ENCODE peak calls at places on chromosome 6, in six cellular contexts. One of them, this sample, is unnamed.

GRCh38 chr6:153045271-153045670 is 42.8 kb upstream of the MTRF1L start:
- DNase-seq in MM.1S: no peak
- DNase-seq in adipocyte: no peak
- DNase-seq in mesendoderm: no peak
- DNase-seq in brain microvascular endothelial cell: no peak
- DNase-seq in gastrocnemius medialis: no peak
- DNase-seq in this sample: no peak

GRCh38 chr6:39466664-39467063 is 144.2 kb upstream of the KCNK16 start:
- DNase-seq in adipocyte: no peak
- DNase-seq in brain microvascular endothelial cell: no peak
- DNase-seq in gastrocnemius medialis: no peak
- DNase-seq in mesendoderm: no peak
- DNase-seq in MM.1S: no peak
- DNase-seq in this sample: no peak

GRCh38 chr6:10465633-10466499 is 51.0 kb upstream of the TFAP2A start:
- DNase-seq in adipocyte: peak; percentile 55
- DNase-seq in MM.1S: peak; percentile 53
- DNase-seq in gastrocnemius medialis: no peak
- DNase-seq in brain microvascular endothelial cell: peak; percentile 56
- DNase-seq in mesendoderm: peak; percentile 83
- DNase-seq in this sample: peak; percentile 23

GRCh38 chr6:142482973-142483372 is 181.2 kb downstream of the ADGRG6 start:
- DNase-seq in adipocyte: peak; percentile 23
- DNase-seq in gastrocnemius medialis: no peak
- DNase-seq in MM.1S: no peak
- DNase-seq in brain microvascular endothelial cell: no peak
- DNase-seq in mesendoderm: no peak
- DNase-seq in this sample: no peak

GRCh38 chr6:878179-878578 is 185.2 kb upstream of the EXOC2 start:
- DNase-seq in gastrocnemius medialis: no peak
- DNase-seq in brain microvascular endothelial cell: no peak
- DNase-seq in mesendoderm: no peak
- DNase-seq in MM.1S: no peak
- DNase-seq in adipocyte: peak; percentile 5
- DNase-seq in this sample: no peak

GRCh38 chr6:78744144-78744543 is 123.2 kb upstream of the IRAK1BP1 start:
- DNase-seq in adipocyte: no peak
- DNase-seq in MM.1S: no peak
- DNase-seq in gastrocnemius medialis: no peak
- DNase-seq in brain microvascular endothelial cell: no peak
- DNase-seq in mesendoderm: no peak
- DNase-seq in this sample: no peak

GRCh38 chr6:42783177-42783875 is 1.5 kb downstream of the BICRAL start:
- DNase-seq in gastrocnemius medialis: peak; percentile 41
- DNase-seq in adipocyte: peak; percentile 83
- DNase-seq in brain microvascular endothelial cell: peak; percentile 34
- DNase-seq in mesendoderm: peak; percentile 66
- DNase-seq in MM.1S: peak; percentile 31
- DNase-seq in this sample: peak; percentile 84

GRCh38 chr6:52555531-52556228 is 21.2 kb downstream of the TRAM2 start:
- DNase-seq in brain microvascular endothelial cell: no peak
- DNase-seq in gastrocnemius medialis: no peak
- DNase-seq in mesendoderm: no peak
- DNase-seq in MM.1S: no peak
- DNase-seq in adipocyte: peak; percentile 62
- DNase-seq in this sample: no peak

GRCh38 chr6:57097596-57097995 is 7.6 kb downstream of the ZNF451 start:
- DNase-seq in MM.1S: no peak
- DNase-seq in adipocyte: peak; percentile 25
- DNase-seq in brain microvascular endothelial cell: peak; percentile 17
- DNase-seq in mesendoderm: no peak
- DNase-seq in gastrocnemius medialis: no peak
- DNase-seq in this sample: no peak

GRCh38 chr6:92716638-92717037 is 702.7 kb downstream of the EPHA7 start:
- DNase-seq in gastrocnemius medialis: no peak
- DNase-seq in adipocyte: no peak
- DNase-seq in mesendoderm: no peak
- DNase-seq in MM.1S: no peak
- DNase-seq in brain microvascular endothelial cell: no peak
- DNase-seq in this sample: no peak

GRCh38 chr6:69705954-69706353 is 90.9 kb downstream of the LMBRD1 start:
- DNase-seq in adipocyte: no peak
- DNase-seq in mesendoderm: peak; percentile 23
- DNase-seq in MM.1S: no peak
- DNase-seq in gastrocnemius medialis: no peak
- DNase-seq in brain microvascular endothelial cell: no peak
- DNase-seq in this sample: no peak

GRCh38 chr6:90790696-90791095 is 203.8 kb upstream of the MAP3K7 start:
- DNase-seq in brain microvascular endothelial cell: peak; percentile 4
- DNase-seq in adipocyte: peak; percentile 19
- DNase-seq in gastrocnemius medialis: no peak
- DNase-seq in MM.1S: no peak
- DNase-seq in mesendoderm: no peak
- DNase-seq in this sample: no peak

GRCh38 chr6:55875420-55875819 is at the start of gene BMP5:
- DNase-seq in gastrocnemius medialis: no peak
- DNase-seq in adipocyte: no peak
- DNase-seq in brain microvascular endothelial cell: no peak
- DNase-seq in MM.1S: no peak
- DNase-seq in mesendoderm: peak; percentile 70
- DNase-seq in this sample: no peak

GRCh38 chr6:144401736-144402733 is 116.9 kb downstream of the UTRN start:
- DNase-seq in mesendoderm: no peak
- DNase-seq in adipocyte: no peak
- DNase-seq in gastrocnemius medialis: no peak
- DNase-seq in MM.1S: no peak
- DNase-seq in brain microvascular endothelial cell: no peak
- DNase-seq in this sample: no peak

GRCh38 chr6:111423960-111424846 is 58.8 kb downstream of the REV3L start:
- DNase-seq in gastrocnemius medialis: no peak
- DNase-seq in mesendoderm: no peak
- DNase-seq in adipocyte: no peak
- DNase-seq in MM.1S: no peak
- DNase-seq in brain microvascular endothelial cell: peak; percentile 31
- DNase-seq in this sample: no peak

GRCh38 chr6:125019873-125020272 is 57.6 kb downstream of the RNF217 start:
- DNase-seq in brain microvascular endothelial cell: no peak
- DNase-seq in MM.1S: no peak
- DNase-seq in gastrocnemius medialis: no peak
- DNase-seq in adipocyte: no peak
- DNase-seq in mesendoderm: peak; percentile 51
- DNase-seq in this sample: no peak

GRCh38 chr6:132023490-132023889 is 72.3 kb upstream of the CCN2 start:
- DNase-seq in adipocyte: no peak
- DNase-seq in mesendoderm: peak; percentile 58
- DNase-seq in brain microvascular endothelial cell: peak; percentile 7
- DNase-seq in gastrocnemius medialis: no peak
- DNase-seq in MM.1S: no peak
- DNase-seq in this sample: no peak

GRCh38 chr6:83511901-83512681 is at the start of gene PRSS35:
- DNase-seq in brain microvascular endothelial cell: peak; percentile 38
- DNase-seq in mesendoderm: peak; percentile 95
- DNase-seq in gastrocnemius medialis: no peak
- DNase-seq in adipocyte: peak; percentile 80
- DNase-seq in MM.1S: peak; percentile 37
- DNase-seq in this sample: peak; percentile 28

GRCh38 chr6:33779895-33780294 is 9.0 kb downstream of the LEMD2 start:
- DNase-seq in brain microvascular endothelial cell: no peak
- DNase-seq in adipocyte: no peak
- DNase-seq in MM.1S: no peak
- DNase-seq in gastrocnemius medialis: no peak
- DNase-seq in mesendoderm: no peak
- DNase-seq in this sample: no peak

GRCh38 chr6:33784787-33785186 is 4.1 kb downstream of the LEMD2 start:
- DNase-seq in adipocyte: no peak
- DNase-seq in gastrocnemius medialis: no peak
- DNase-seq in mesendoderm: no peak
- DNase-seq in brain microvascular endothelial cell: no peak
- DNase-seq in MM.1S: no peak
- DNase-seq in this sample: no peak

GRCh38 chr6:33783781-33784520 is 5.0 kb downstream of the LEMD2 start:
- DNase-seq in MM.1S: no peak
- DNase-seq in adipocyte: no peak
- DNase-seq in gastrocnemius medialis: no peak
- DNase-seq in brain microvascular endothelial cell: no peak
- DNase-seq in mesendoderm: no peak
- DNase-seq in this sample: no peak

GRCh38 chr6:33781105-33781975 is 7.6 kb downstream of the LEMD2 start:
- DNase-seq in brain microvascular endothelial cell: peak; percentile 46
- DNase-seq in MM.1S: no peak
- DNase-seq in mesendoderm: peak; percentile 96
- DNase-seq in adipocyte: peak; percentile 65
- DNase-seq in gastrocnemius medialis: no peak
- DNase-seq in this sample: no peak

DNA sequence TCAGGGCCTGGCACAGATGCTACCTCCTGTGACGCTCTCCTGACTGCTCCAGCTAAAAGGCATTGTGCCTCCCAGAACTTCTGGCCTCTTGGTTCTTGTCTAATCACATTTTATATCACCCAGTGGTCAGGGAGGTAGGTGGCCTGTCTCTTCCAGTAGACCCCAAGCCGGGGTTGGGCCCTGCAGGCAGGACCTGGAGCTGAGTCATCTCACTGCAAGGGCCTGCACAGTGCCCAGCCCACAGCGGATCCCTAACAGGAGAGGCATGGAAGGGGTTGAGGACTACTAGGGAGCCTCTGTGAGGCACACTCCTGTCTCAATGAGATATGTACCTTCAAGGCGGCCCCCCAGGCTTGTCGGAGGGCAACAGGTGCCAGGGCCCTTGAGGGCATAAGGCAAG is 6.4 kb downstream of the LEMD2 start:
- DNase-seq in gastrocnemius medialis: no peak
- DNase-seq in adipocyte: no peak
- DNase-seq in brain microvascular endothelial cell: no peak
- DNase-seq in MM.1S: no peak
- DNase-seq in mesendoderm: no peak
- DNase-seq in this sample: no peak
- H3K36me3 ChIP-seq in gastrocnemius medialis: no peaks in the 10 kb centered on the region
- H3K36me3 ChIP-seq in adipocyte: peaks cover 69% of the 10 kb centered on the region
- H3K36me3 ChIP-seq in brain microvascular endothelial cell: peaks cover 58% of the 10 kb centered on the region
- H3K36me3 ChIP-seq in MM.1S: no peaks in the 10 kb centered on the region
- H3K36me3 ChIP-seq in mesendoderm: peaks cover 7% of the 10 kb centered on the region
- H3K36me3 ChIP-seq in this sample: peaks cover 37% of the 10 kb centered on the region

DNA sequence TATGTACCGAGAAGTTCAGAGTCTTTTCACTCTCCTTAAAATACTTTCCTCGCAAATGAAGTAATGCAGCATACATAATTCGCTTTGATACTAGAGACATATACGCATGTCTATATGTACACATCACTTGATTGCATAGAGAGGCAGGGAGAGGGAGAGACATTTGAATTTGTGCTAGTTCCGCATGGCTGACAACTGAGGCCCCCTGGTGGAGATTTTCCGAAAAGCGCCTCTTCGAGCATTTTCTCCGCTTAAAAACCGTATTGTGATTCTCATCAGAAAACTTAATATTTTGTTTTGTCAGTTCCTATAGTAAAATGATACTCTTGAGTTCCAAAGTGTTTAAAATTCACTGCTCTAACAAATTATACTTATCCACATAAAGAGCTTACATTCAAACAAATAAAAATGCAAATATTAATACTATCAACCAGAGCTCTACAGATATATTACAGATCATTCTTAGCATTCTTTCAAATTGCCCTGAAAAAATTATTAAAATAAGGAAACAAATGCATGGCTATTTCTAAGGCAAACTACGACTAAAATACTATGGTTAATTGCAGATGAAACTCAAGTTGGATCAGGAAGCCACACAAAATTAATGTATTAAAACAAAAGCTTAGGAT is 636 bp downstream of the MYLK4 start:
- DNase-seq in gastrocnemius medialis: no peak
- DNase-seq in adipocyte: peak; percentile 85
- DNase-seq in mesendoderm: peak; percentile 49
- DNase-seq in MM.1S: peak; percentile 64
- DNase-seq in brain microvascular endothelial cell: peak; percentile 51
- DNase-seq in this sample: no peak
- H3K4me3 ChIP-seq in gastrocnemius medialis: no peak overlapping the region
- H3K4me3 ChIP-seq in adipocyte: peak overlapping the region; percentile 76
- H3K4me3 ChIP-seq in mesendoderm: no peak overlapping the region
- H3K4me3 ChIP-seq in MM.1S: no peak overlapping the region
- H3K4me3 ChIP-seq in brain microvascular endothelial cell: no peak overlapping the region
- H3K4me3 ChIP-seq in this sample: no peak overlapping the region

DNA sequence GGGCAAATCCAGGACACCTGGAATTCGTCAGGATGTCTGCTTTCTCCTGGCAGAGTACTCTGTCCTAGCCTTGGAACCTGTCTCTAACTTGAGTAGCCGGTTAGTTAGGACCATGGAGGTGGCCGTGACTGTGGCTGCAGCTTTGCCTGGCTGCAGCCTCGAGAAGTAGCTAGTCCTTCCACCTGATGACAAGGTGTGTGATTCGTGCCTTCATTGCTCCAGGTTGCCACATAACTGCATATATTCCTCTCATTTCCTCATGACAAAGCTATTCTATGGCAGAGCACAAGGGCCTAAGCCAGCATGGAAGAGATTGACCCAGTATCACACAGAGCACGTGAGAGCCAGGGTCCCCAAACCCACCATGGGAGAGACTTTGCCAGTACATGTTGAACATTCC is 39.8 kb upstream of the KIF25 start:
- DNase-seq in gastrocnemius medialis: no peak
- DNase-seq in adipocyte: no peak
- DNase-seq in mesendoderm: peak; percentile 28
- DNase-seq in MM.1S: no peak
- DNase-seq in brain microvascular endothelial cell: no peak
- DNase-seq in this sample: no peak
- H3K36me3 ChIP-seq in gastrocnemius medialis: no peaks in the 10 kb centered on the region
- H3K36me3 ChIP-seq in adipocyte: peaks cover 6% of the 10 kb centered on the region
- H3K36me3 ChIP-seq in mesendoderm: peaks cover 3% of the 10 kb centered on the region
- H3K36me3 ChIP-seq in MM.1S: no peaks in the 10 kb centered on the region
- H3K36me3 ChIP-seq in brain microvascular endothelial cell: no peaks in the 10 kb centered on the region
- H3K36me3 ChIP-seq in this sample: no peaks in the 10 kb centered on the region

DNA sequence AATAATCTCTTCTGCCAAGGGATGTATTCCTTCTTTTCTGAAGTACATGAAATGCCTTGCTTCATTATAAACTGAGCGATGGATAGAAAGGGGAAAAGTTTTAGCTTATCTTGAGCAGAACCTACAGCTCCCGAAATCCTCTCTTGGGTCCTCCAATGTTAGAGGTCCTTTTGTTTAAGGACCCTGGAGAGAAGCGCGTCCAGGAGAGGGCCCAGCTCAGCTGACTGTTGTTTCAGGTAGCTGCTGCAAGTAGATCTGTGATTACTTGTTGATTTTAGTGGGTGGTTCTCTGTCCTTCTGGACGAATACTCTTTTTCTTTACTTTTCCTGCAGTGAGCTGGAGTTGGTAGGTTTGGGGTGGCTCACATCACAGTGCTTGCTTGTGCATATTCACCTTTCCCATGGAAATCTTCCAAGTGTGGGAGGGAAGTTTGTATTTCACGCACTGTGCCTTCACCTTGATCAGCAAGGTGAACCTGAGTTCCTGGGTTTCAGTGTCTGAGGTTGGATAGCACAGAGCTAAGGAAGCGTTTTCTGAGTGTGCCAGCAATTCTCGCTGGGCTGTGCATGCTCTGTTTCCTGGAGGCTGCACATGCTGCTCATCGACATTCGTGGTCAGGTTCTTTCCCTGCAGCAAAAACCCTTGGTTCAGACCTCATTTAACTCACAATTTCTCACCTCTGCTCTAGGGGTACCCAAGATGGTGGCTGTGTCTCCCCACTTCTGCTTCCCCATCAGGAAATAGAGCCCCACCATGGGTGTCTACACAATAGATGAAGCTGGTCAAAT is 176.3 kb downstream of the JARID2 start:
- DNase-seq in mesendoderm: no peak
- DNase-seq in adipocyte: no peak
- DNase-seq in brain microvascular endothelial cell: no peak
- DNase-seq in MM.1S: no peak
- DNase-seq in gastrocnemius medialis: no peak
- DNase-seq in this sample: no peak
- H3K4me3 ChIP-seq in mesendoderm: no peak overlapping the region
- H3K4me3 ChIP-seq in adipocyte: no peak overlapping the region
- H3K4me3 ChIP-seq in brain microvascular endothelial cell: no peak overlapping the region
- H3K4me3 ChIP-seq in MM.1S: no peak overlapping the region
- H3K4me3 ChIP-seq in gastrocnemius medialis: no peak overlapping the region
- H3K4me3 ChIP-seq in this sample: no peak overlapping the region

GRCh38 chr6:7298113-7298512 is 14.9 kb downstream of the SSR1 start:
- DNase-seq in mesendoderm: no peak
- DNase-seq in brain microvascular endothelial cell: no peak
- DNase-seq in adipocyte: no peak
- DNase-seq in gastrocnemius medialis: no peak
- DNase-seq in MM.1S: no peak
- DNase-seq in this sample: no peak
- H3K36me3 ChIP-seq in mesendoderm: peaks cover 10% of the 10 kb centered on the region
- H3K36me3 ChIP-seq in brain microvascular endothelial cell: peaks cover 61% of the 10 kb centered on the region
- H3K36me3 ChIP-seq in adipocyte: peaks cover 97% of the 10 kb centered on the region
- H3K36me3 ChIP-seq in gastrocnemius medialis: peaks cover 2% of the 10 kb centered on the region
- H3K36me3 ChIP-seq in MM.1S: peaks cover 45% of the 10 kb centered on the region
- H3K36me3 ChIP-seq in this sample: peaks cover 13% of the 10 kb centered on the region